ENCODE peak calls at places on chromosomes 2 and 18, in five cellular contexts. V is neuronal stem cell, L is fibroblast of lung, S is GM23248, I is DND-41. U is an unnamed sample.

GRCh38 chr2:85804583-85804982 is 50.8 kb downstream of the ATOH8 start:
- DNase-seq in L (no peak), V (no peak), I (peak), S (peak), U (peak)

GRCh38 chr2:129375587-129375986 is 603.9 kb upstream of the RAB6C start:
- DNase-seq in S (no peak), I (no peak), L (no peak), V (no peak), U (no peak)

GRCh38 chr2:3633089-3633981 is 24.7 kb upstream of the ALLC start:
- DNase-seq in S (peak), I (no peak), L (peak), V (no peak), U (peak)

GRCh38 chr2:183027443-183027842 is 10.8 kb downstream of the NCKAP1 start:
- DNase-seq in V (no peak), I (no peak), L (no peak), S (no peak), U (no peak)

GRCh38 chr2:151771599-151772358 is 37.5 kb upstream of the NEB start:
- DNase-seq in S (peak), I (no peak), V (no peak), L (peak), U (no peak)

GRCh38 chr2:27378096-27378808 is 2.3 kb downstream of the ZNF513 start:
- DNase-seq in S (peak), L (no peak), V (no peak), I (peak), U (peak)

GRCh38 chr2:72136349-72136748 is 11.3 kb downstream of the CYP26B1 start:
- DNase-seq in L (no peak), V (no peak), S (no peak), I (no peak), U (no peak)

GRCh38 chr2:60472026-60472425 is 81.4 kb downstream of the BCL11A start:
- DNase-seq in S (no peak), I (no peak), L (no peak), V (no peak), U (no peak)

GRCh38 chr2:26395394-26395793 is 6.3 kb upstream of the DRC1 start:
- DNase-seq in S (no peak), I (no peak), L (no peak), V (no peak), U (no peak)

GRCh38 chr2:230879891-230880290 is 15.1 kb downstream of the ITM2C start:
- DNase-seq in L (no peak), I (no peak), S (no peak), V (no peak), U (no peak)

GRCh38 chr2:185147361-185147760 is 549.0 kb downstream of the ZNF804A start:
- DNase-seq in S (no peak), I (no peak), L (no peak), V (no peak), U (no peak)

GRCh38 chr2:73972846-73973245 is 11.9 kb upstream of the TET3 start:
- DNase-seq in I (no peak), V (no peak), L (no peak), S (no peak), U (no peak)

GRCh38 chr2:217186152-217186551 is 326.3 kb upstream of the TNP1 start:
- DNase-seq in S (no peak), I (no peak), L (no peak), V (no peak), U (no peak)

GRCh38 chr2:40512246-40512645 is 60.4 kb upstream of the SLC8A1 start:
- DNase-seq in L (peak), I (no peak), S (no peak), V (no peak), U (no peak)

GRCh38 chr2:20568501-20569463 is 82.1 kb downstream of the HS1BP3 start:
- DNase-seq in S (peak), I (no peak), V (no peak), L (no peak), U (peak)

GRCh38 chr2:190446193-190446592 is 38.0 kb downstream of the MFSD6 start:
- DNase-seq in I (no peak), S (no peak), L (no peak), V (no peak), U (no peak)

GRCh38 chr18:77114564-77115391 is 17.8 kb downstream of the MBP start:
- DNase-seq in V (no peak), L (peak), S (peak), I (peak), U (no peak)

GRCh38 chr2:55899881-55900280 is 23.7 kb downstream of the EFEMP1 start:
- DNase-seq in V (no peak), S (peak), I (no peak), L (peak), U (no peak)

GRCh38 chr2:215744514-215744913 is 268.8 kb downstream of the MREG start:
- DNase-seq in L (no peak), I (no peak), V (no peak), S (no peak), U (no peak)

GRCh38 chr2:73970850-73971471 is 13.7 kb upstream of the TET3 start:
- DNase-seq in L (peak), S (no peak), I (peak), V (no peak), U (no peak)

GRCh38 chr2:80244905-80245584 is 59.5 kb downstream of the LRRTM1 start:
- DNase-seq in V (no peak), I (no peak), S (no peak), L (no peak), U (no peak)

GRCh38 chr18:21991897-21992296 is 177.5 kb upstream of the GATA6 start:
- DNase-seq in V (no peak), S (no peak), I (no peak), L (no peak), U (no peak)

GRCh38 chr2:44480068-44480467 is 118.3 kb downstream of the CAMKMT start:
- DNase-seq in S (no peak), V (no peak), L (no peak), I (no peak), U (no peak)

GRCh38 chr2:120972286-120972685 is 236.6 kb downstream of the GLI2 start:
- DNase-seq in S (no peak), I (no peak), L (no peak), V (no peak), U (no peak)

GRCh38 chr2:113324684-113325160 is 46.0 kb upstream of the PAX8 start:
- DNase-seq in L (peak), I (peak), V (no peak), S (peak), U (peak)

GRCh38 chr2:74119324-74119723 is 28.4 kb downstream of the BOLA3 start:
- DNase-seq in V (no peak), I (no peak), L (peak), S (peak), U (peak)

GRCh38 chr2:199259671-199260070 is 198.1 kb downstream of the SATB2 start:
- DNase-seq in I (no peak), S (peak), L (peak), V (no peak), U (peak)

DNA sequence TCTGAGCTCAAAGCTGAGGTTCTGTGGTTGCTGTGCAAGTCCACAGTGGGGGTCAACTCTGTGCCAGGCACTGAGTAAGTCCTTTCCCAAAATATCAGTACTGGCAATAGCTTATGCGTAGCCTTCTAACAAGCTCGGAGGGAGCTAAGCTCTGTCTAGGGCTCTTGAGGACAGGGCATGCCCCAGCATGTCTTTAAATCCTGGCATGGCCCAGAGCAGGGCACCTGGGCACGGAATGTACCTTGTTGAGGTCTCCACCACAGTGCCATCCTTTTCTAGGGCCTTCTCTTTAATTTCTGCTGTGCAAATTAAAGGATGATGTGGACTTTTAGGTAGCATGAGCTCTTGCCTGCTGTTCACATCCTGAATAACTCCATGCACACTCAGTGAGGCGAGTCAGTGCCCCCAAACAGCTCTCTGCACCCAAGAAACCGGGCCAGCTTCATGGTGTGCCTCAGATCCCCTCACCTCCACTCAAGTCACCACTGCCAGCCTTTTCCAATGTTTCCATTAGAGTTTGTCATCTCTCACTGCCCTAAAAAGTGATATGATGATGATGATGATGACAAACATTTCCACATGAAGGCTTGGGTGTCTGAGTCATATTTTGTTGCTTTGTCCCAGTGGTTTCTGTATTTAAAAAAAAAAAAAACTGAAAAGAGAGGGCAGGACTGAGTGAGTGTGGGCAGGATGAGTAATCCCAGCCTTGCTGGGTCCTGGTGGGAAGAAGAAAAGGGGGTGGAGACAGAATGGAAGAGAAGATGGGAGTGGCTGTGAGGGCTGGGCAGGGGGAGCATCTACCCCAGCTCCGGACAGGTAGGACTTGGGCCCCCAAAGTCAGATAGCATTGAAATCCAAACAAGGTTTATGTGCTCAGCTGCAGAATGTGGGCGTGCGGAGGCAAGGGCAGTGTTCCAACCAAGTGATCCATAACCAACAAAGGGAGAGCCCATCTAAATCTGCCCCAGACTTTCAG is 78.9 kb downstream of the ZBTB7C start:
- DNase-seq in S (peak), L (peak), V (no peak), I (no peak), U (peak)
- H2AFZ ChIP-seq in S (no peak), L (no peak), V (peak), I (no peak), U (no peak)

GRCh38 chr18:11989966-11990380 is 8.7 kb downstream of the IMPA2 start:
- DNase-seq in S (no peak), I (no peak), V (no peak), L (no peak), U (peak)

GRCh38 chr18:11990541-11990940 is 9.2 kb downstream of the IMPA2 start:
- DNase-seq in S (no peak), V (no peak), L (no peak), I (no peak), U (no peak)

GRCh38 chr18:11991021-11991770 is 9.9 kb downstream of the IMPA2 start:
- DNase-seq in V (no peak), I (no peak), L (no peak), S (no peak), U (no peak)

GRCh38 chr18:11987527-11987926 is 6.2 kb downstream of the IMPA2 start:
- DNase-seq in L (peak), I (no peak), V (no peak), S (peak), U (no peak)

DNA sequence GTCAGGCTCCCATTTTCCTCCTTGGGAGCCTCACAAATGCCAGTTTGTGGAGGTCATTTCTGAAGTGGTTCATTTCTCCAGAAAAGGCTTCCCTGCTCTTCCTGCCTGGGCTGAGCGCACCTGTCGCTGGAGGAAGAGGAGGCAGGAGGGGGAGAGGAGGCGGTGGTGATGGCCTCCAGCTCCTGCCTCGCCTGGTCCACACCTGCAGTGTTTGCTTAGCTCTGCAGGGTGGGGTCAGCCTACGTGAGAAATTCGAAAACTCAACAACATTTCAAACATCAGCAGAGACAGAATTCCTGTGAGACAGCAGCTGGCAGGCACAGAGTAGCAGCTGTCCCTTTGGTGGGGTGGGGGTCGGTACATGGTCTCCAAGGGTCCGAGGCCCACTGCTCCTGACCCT is 7.9 kb downstream of the IMPA2 start:
- DNase-seq in L (no peak), V (no peak), S (no peak), I (no peak), U (no peak)
- H3K9ac ChIP-seq in L (no peak), V (peak), S (no peak), I (no peak), U (no peak)

GRCh38 chr18:31538837-31539236 is 40.9 kb downstream of the DSG2 start:
- DNase-seq in S (no peak), I (no peak), V (no peak), L (no peak), U (no peak)

GRCh38 chr18:31533236-31533635 is 35.3 kb downstream of the DSG2 start:
- DNase-seq in I (no peak), L (no peak), S (no peak), V (no peak), U (no peak)
- H2AFZ ChIP-seq in I (no peak), L (no peak), S (no peak), V (no peak), U (no peak)

GRCh38 chr2:204031056-204031455 is 94.5 kb downstream of the ICOS start:
- DNase-seq in I (no peak), S (no peak), V (no peak), L (no peak), U (no peak)

GRCh38 chr2:204030337-204030736 is 93.8 kb downstream of the ICOS start:
- DNase-seq in S (no peak), L (no peak), V (no peak), I (no peak), U (no peak)

GRCh38 chr2:204036706-204037105 is 100.1 kb downstream of the ICOS start:
- DNase-seq in V (no peak), L (no peak), S (no peak), I (no peak), U (no peak)

DNA sequence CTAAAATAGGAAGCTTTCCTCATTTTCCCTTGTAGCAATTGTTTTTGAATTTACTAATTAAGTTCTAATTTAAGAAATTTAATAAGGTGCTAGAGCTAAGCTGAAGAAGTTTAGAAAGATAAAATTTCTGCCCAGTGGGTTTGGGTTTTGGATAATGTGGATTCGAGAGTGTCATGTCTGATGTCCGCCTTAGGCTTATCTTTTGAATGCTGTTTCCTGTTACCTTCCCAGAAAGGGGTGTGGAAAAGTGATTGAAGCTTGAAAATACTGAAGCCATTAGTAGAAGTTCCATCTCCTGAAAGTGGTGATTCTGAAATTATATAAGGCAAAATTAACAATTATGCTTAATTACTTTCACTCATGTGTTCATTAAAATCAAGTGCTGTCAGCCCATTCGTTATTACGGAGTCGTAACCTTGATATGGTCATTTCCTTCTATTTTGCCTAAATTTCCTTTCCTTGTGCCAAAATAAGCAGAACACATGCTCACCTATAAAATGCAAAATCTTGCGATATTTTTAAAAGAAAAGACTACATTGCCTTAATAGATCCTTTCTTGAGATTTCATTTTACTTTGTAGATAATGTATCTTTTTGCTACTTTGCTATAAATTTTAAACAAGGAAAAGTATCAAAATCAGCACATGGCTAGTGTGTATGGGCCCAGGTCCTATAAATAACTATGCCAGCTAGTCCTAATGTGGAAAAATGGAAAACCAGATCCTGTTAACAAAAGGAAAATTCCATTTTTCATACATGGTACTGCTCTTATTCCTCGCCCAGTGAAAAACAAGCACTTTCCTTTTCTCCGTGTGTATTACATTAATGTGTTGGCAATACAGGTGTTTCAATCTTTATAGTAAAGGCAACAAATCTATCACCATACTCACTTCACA is 97.3 kb downstream of the ICOS start:
- DNase-seq in S (no peak), L (no peak), I (no peak), V (no peak), U (no peak)
- H3K9ac ChIP-seq in S (no peak), L (no peak), I (no peak), V (no peak), U (no peak)